ENCODE peak calls at places on chromosomes 5 and 9, in eight cellular contexts. T is psoas muscle, W is pancreas, C is endodermal cell, A is left ventricle myocardium inferior, X is cardiac muscle cell, R is lung, M is tibial artery. K is an unnamed sample. For H3K36me3 and H3K4me1, the result is how much of the 10 kb centered on the place peaks cover.

GRCh38 chr5:67047180-67047579 is 149.4 kb downstream of the CD180 start:
- DNase-seq in T (peak), W (no peak), C (no peak), A (peak), X (no peak), R (no peak), M (peak), K (peak)

GRCh38 chr9:14283276-14283675 is 30.7 kb downstream of the NFIB start:
- DNase-seq in T (no peak), W (no peak), C (no peak), A (no peak), X (no peak), R (no peak), M (no peak), K (no peak)

GRCh38 chr5:83864652-83865051 is 144.0 kb upstream of the HAPLN1 start:
- DNase-seq in T (no peak), W (no peak), C (no peak), A (no peak), X (no peak), R (no peak), M (no peak), K (no peak)

GRCh38 chr5:148816822-148817221 is 9.6 kb upstream of the ADRB2 start:
- DNase-seq in T (no peak), W (no peak), C (no peak), A (no peak), X (no peak), R (no peak), M (no peak), K (no peak)

GRCh38 chr5:142605649-142606048 is 80.2 kb downstream of the FGF1 start:
- DNase-seq in T (no peak), W (no peak), C (no peak), A (no peak), X (peak), R (no peak), M (no peak), K (no peak)

GRCh38 chr5:80255752-80256479 is at the start of gene SERINC5:
- DNase-seq in T (peak), W (peak), C (peak), A (peak), X (peak), R (peak), M (peak), K (peak)

GRCh38 chr9:38038307-38039089 is 30.5 kb downstream of the SHB start:
- DNase-seq in T (no peak), W (no peak), C (no peak), A (no peak), X (peak), R (no peak), M (no peak), K (no peak)

GRCh38 chr5:54518146-54519082 is 855 bp downstream of the SNX18 start:
- DNase-seq in T (peak), W (peak), C (peak), A (peak), X (peak), R (peak), M (peak), K (peak)

GRCh38 chr5:99000221-99000620 is 71.4 kb upstream of the CHD1 start:
- DNase-seq in T (no peak), W (no peak), C (no peak), A (no peak), X (no peak), R (no peak), M (no peak), K (no peak)

GRCh38 chr5:149798466-149798865 is 68.4 kb downstream of the PPARGC1B start:
- DNase-seq in T (no peak), W (no peak), C (no peak), A (no peak), X (no peak), R (no peak), M (no peak), K (no peak)

GRCh38 chr9:93930070-93930469 is 25.1 kb downstream of the BARX1 start:
- DNase-seq in T (no peak), W (no peak), C (peak), A (no peak), X (no peak), R (no peak), M (no peak), K (no peak)

GRCh38 chr5:126736141-126736540 is 40.8 kb upstream of the LMNB1 start:
- DNase-seq in T (no peak), W (no peak), C (peak), A (no peak), X (no peak), R (no peak), M (no peak), K (no peak)

GRCh38 chr9:89799766-89800165 is 195.0 kb downstream of the GADD45G start:
- DNase-seq in T (no peak), W (no peak), C (no peak), A (no peak), X (no peak), R (no peak), M (no peak), K (no peak)

GRCh38 chr5:12250454-12250853 is 346.2 kb upstream of the CTNND2 start:
- DNase-seq in T (no peak), W (no peak), C (no peak), A (no peak), X (no peak), R (no peak), M (no peak), K (no peak)

GRCh38 chr9:121979736-121980135 is 113.4 kb downstream of the TTLL11 start:
- DNase-seq in T (no peak), W (no peak), C (no peak), A (no peak), X (peak), R (no peak), M (no peak), K (no peak)

GRCh38 chr5:5278815-5279381 is 138.8 kb downstream of the ADAMTS16 start:
- DNase-seq in T (no peak), W (no peak), C (no peak), A (no peak), X (no peak), R (peak), M (no peak), K (no peak)

GRCh38 chr5:115977988-115978387 is 15.7 kb downstream of the LVRN start:
- DNase-seq in T (no peak), W (no peak), C (no peak), A (no peak), X (peak), R (no peak), M (no peak), K (no peak)

GRCh38 chr5:86862093-86862492 is 244.4 kb downstream of the COX7C start:
- DNase-seq in T (no peak), W (no peak), C (no peak), A (no peak), X (no peak), R (no peak), M (no peak), K (no peak)

GRCh38 chr5:5882706-5883105 is 460.2 kb downstream of the ICE1 start:
- DNase-seq in T (no peak), W (no peak), C (no peak), A (no peak), X (no peak), R (no peak), M (no peak), K (no peak)

GRCh38 chr9:105067895-105068580 is 140.1 kb upstream of the ABCA1 start:
- DNase-seq in T (no peak), W (no peak), C (no peak), A (no peak), X (peak), R (no peak), M (no peak), K (no peak)

GRCh38 chr9:33677961-33678360 is 117.4 kb upstream of the PRSS3 start:
- DNase-seq in T (no peak), W (no peak), C (no peak), A (no peak), X (no peak), R (no peak), M (no peak), K (no peak)

GRCh38 chr9:33677506-33677809 is 117.9 kb upstream of the PRSS3 start:
- DNase-seq in T (no peak), W (no peak), C (no peak), A (no peak), X (no peak), R (no peak), M (no peak), K (no peak)

GRCh38 chr9:33687779-33688178 is 107.6 kb upstream of the PRSS3 start:
- DNase-seq in T (no peak), W (no peak), C (no peak), A (no peak), X (peak), R (no peak), M (no peak), K (no peak)

GRCh38 chr9:33686942-33687341 is 108.4 kb upstream of the PRSS3 start:
- DNase-seq in T (no peak), W (no peak), C (no peak), A (no peak), X (no peak), R (no peak), M (no peak), K (no peak)

GRCh38 chr9:33682551-33682950 is 112.8 kb upstream of the PRSS3 start:
- DNase-seq in T (no peak), W (no peak), C (no peak), A (no peak), X (no peak), R (no peak), M (no peak), K (no peak)
- TF ChIP-seq CTCF in T (no peak), W (no peak), C (no peak), A (no peak), X (no peak), R (no peak), M (no peak), K (no peak)

GRCh38 chr5:152297866-152298265 is 107.2 kb downstream of the NMUR2 start:
- DNase-seq in T (no peak), W (no peak), C (no peak), A (no peak), X (no peak), R (no peak), M (no peak), K (no peak)
- H3K36me3 ChIP-seq in T (under half), W (under half), C (under half), A (under half), X (under half), R (under half), M (under half), K (under half)

DNA sequence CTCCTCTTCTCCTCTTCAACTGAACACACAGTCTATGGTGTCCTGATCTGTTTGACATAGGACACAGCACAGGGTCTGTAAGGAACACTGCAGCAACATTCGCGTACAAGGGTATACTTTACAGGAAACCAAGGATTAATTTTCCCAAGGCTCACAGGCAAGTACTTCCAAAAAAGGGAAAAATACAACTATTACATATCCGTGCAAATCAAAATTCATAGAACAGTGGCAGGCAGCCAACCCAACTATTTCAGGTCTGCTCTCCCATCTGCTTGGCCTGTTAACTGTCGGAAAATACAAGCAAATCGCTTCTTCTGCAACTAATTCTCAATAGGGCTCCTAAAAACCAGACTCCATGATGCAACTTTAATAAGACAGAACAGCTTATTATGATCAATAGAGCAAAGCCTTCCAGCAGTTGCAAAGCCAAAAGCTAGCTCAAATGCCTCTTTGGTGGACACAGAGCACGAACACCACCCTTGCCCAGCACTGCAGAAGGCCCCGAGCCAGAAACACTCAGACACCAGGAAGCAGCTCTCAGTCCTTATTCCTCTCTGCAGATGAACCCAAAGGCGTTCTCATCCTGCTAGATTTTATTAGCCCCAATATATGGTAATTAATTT is 69.0 kb downstream of the ZNF608 start:
- DNase-seq in T (no peak), W (no peak), C (no peak), A (no peak), X (peak), R (no peak), M (no peak), K (no peak)
- H3K4me1 ChIP-seq in T (half or more), W (under half), C (under half), A (half or more), X (half or more), R (under half), M (under half), K (under half)

GRCh38 chr9:126316085-126316655 is 10.5 kb upstream of the MVB12B start:
- DNase-seq in T (no peak), W (no peak), C (no peak), A (no peak), X (no peak), R (no peak), M (no peak), K (no peak)
- TF ChIP-seq CTCF in T (no peak), W (no peak), C (no peak), A (no peak), X (no peak), R (no peak), M (no peak), K (no peak)

GRCh38 chr5:38885208-38885607 is 39.4 kb downstream of the OSMR start:
- DNase-seq in T (no peak), W (no peak), C (no peak), A (no peak), X (no peak), R (no peak), M (no peak), K (no peak)

GRCh38 chr5:38888023-38888422 is 42.2 kb downstream of the OSMR start:
- DNase-seq in T (no peak), W (no peak), C (peak), A (no peak), X (no peak), R (no peak), M (no peak), K (no peak)

GRCh38 chr5:38878391-38879090 is 32.7 kb downstream of the OSMR start:
- DNase-seq in T (no peak), W (no peak), C (no peak), A (no peak), X (peak), R (no peak), M (no peak), K (no peak)

GRCh38 chr5:38879091-38879460 is 33.3 kb downstream of the OSMR start:
- DNase-seq in T (no peak), W (no peak), C (no peak), A (no peak), X (no peak), R (no peak), M (no peak), K (no peak)

GRCh38 chr5:38883842-38884241 is 38.0 kb downstream of the OSMR start:
- DNase-seq in T (no peak), W (no peak), C (no peak), A (no peak), X (no peak), R (no peak), M (no peak), K (no peak)
- H3K36me3 ChIP-seq in T (half or more), W (under half), C (under half), A (half or more), X (under half), R (under half), M (half or more), K (under half)

GRCh38 chr5:96838483-96839395 is 31.0 kb upstream of the ERAP1 start:
- DNase-seq in T (no peak), W (no peak), C (no peak), A (no peak), X (no peak), R (no peak), M (no peak), K (no peak)
- H3K4me1 ChIP-seq in T (under half), W (under half), C (under half), A (under half), X (under half), R (under half), M (under half), K (under half)

GRCh38 chr5:42879267-42879666 is 67.6 kb upstream of the SELENOP start:
- DNase-seq in T (no peak), W (no peak), C (no peak), A (no peak), X (no peak), R (no peak), M (no peak), K (no peak)
- TF ChIP-seq CTCF in T (no peak), W (no peak), C (no peak), A (no peak), X (no peak), R (no peak), M (no peak), K (no peak)

GRCh38 chr9:108882052-108882888 is 20.2 kb downstream of the ACTL7A start:
- DNase-seq in T (no peak), W (no peak), C (no peak), A (no peak), X (no peak), R (no peak), M (no peak), K (no peak)

GRCh38 chr9:108884701-108885100 is 22.6 kb downstream of the ACTL7A start:
- DNase-seq in T (no peak), W (no peak), C (no peak), A (no peak), X (no peak), R (no peak), M (no peak), K (no peak)

GRCh38 chr9:108877524-108877923 is 15.5 kb downstream of the ACTL7A start:
- DNase-seq in T (no peak), W (no peak), C (no peak), A (no peak), X (no peak), R (no peak), M (no peak), K (no peak)

GRCh38 chr9:108883085-108883484 is 21.0 kb downstream of the ACTL7A start:
- DNase-seq in T (no peak), W (no peak), C (no peak), A (no peak), X (no peak), R (no peak), M (no peak), K (no peak)

GRCh38 chr9:108880917-108881316 is 18.9 kb downstream of the ACTL7A start:
- DNase-seq in T (no peak), W (no peak), C (no peak), A (no peak), X (no peak), R (no peak), M (no peak), K (no peak)
- H3K36me3 ChIP-seq in T (half or more), W (under half), C (half or more), A (half or more), X (under half), R (under half), M (half or more), K (half or more)

GRCh38 chr5:132770476-132771159 is 6.4 kb downstream of the SEPTIN8 start:
- DNase-seq in T (no peak), W (no peak), C (peak), A (no peak), X (no peak), R (no peak), M (peak), K (no peak)
- H3K4me1 ChIP-seq in T (under half), W (under half), C (under half), A (half or more), X (under half), R (under half), M (half or more), K (under half)

GRCh38 chr5:32916648-32917047 is 205.5 kb downstream of the NPR3 start:
- DNase-seq in T (no peak), W (no peak), C (peak), A (no peak), X (peak), R (no peak), M (no peak), K (peak)
- TF ChIP-seq CTCF in T (peak), W (no peak), C (peak), A (peak), X (peak), R (peak), M (peak), K (peak)

K was measured in adrenal gland.